ENCODE peak calls at places on chromosome 2, in four cellular contexts. U, T, O and P are unnamed samples. For H3K4me1, the result is how much of the 10 kb centered on the place peaks cover.

GRCh38 chr2:9772999-9773904 is 70.0 kb upstream of the TAF1B start:
- DNase-seq in U (no peak), T (no peak), O (no peak), P (no peak)

GRCh38 chr2:68463287-68463877 is 3.7 kb downstream of the FBXO48 start:
- DNase-seq in U (no peak), T (peak), O (peak), P (no peak)

GRCh38 chr2:201827621-201828020 is 21.3 kb downstream of the CDK15 start:
- DNase-seq in U (no peak), T (no peak), O (no peak), P (no peak)

GRCh38 chr2:71861186-71862160 is 286.2 kb downstream of the CYP26B1 start:
- DNase-seq in U (no peak), T (no peak), O (no peak), P (no peak)

GRCh38 chr2:219560037-219560892 is 11.1 kb downstream of the OBSL1 start:
- DNase-seq in U (no peak), T (no peak), O (no peak), P (no peak)

GRCh38 chr2:85754313-85755095 is 713 bp downstream of the ATOH8 start:
- DNase-seq in U (no peak), T (peak), O (peak), P (peak)

GRCh38 chr2:74735544-74735943 is 81.5 kb downstream of the SEMA4F start:
- DNase-seq in U (no peak), T (no peak), O (no peak), P (no peak)

GRCh38 chr2:180006781-180007579 is at the start of gene CWC22:
- DNase-seq in U (peak), T (peak), O (peak), P (peak)

GRCh38 chr2:28956890-28957289 is 24.2 kb upstream of the TOGARAM2 start:
- DNase-seq in U (no peak), T (no peak), O (peak), P (no peak)

GRCh38 chr2:205914736-205915510 is 171.1 kb downstream of the INO80D start:
- DNase-seq in U (no peak), T (no peak), O (no peak), P (no peak)

GRCh38 chr2:217798743-217799552 is 203.8 kb downstream of the TNS1 start:
- DNase-seq in U (no peak), T (no peak), O (no peak), P (peak)

GRCh38 chr2:176083796-176084261 is at the start of gene EVX2:
- DNase-seq in U (no peak), T (no peak), O (no peak), P (no peak)

GRCh38 chr2:68737717-68738116 is 3.1 kb downstream of the ARHGAP25 start:
- DNase-seq in U (no peak), T (no peak), O (peak), P (no peak)

GRCh38 chr2:136327162-136327852 is 209.4 kb upstream of the CXCR4 start:
- DNase-seq in U (no peak), T (peak), O (peak), P (no peak)

GRCh38 chr2:63843791-63844190 is 2.1 kb downstream of the UGP2 start:
- DNase-seq in U (no peak), T (no peak), O (no peak), P (no peak)
- H3K4me3 ChIP-seq in U (no peak), T (peak), O (peak), P (peak)

DNA sequence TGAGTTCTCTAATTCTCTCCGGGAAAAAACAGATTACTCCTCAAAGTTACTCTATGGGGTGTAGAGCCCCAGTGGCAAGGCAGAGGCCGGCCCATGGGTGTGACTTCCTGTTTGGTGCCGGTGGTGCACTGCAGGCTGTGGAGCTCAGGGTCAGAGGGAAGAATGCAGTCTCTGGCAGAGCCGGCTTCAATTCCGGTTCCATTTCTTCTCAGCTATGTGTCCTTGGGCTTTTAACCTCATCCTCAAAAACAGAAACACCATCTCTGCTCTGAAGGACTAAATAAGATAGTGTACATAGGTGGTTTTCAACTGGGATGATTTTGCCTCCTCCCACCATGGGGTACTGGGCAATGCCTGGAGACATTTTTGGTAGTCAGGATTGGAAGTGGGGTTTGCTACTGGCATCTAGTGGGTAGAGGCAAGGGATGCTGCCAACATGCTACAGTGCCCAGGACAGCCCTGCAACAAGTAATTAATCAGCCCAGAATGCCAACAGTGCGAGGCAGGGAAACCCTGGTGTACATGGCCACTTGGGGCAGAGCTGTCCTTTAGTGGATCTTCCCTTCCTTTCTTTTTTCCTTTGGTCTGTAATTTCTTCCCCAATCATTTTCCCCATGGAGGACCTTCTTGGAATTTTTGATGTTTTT is 81.2 kb downstream of the INSIG2 start:
- DNase-seq in U (peak), T (no peak), O (no peak), P (peak)
- TF ChIP-seq CTCF in U (no peak), T (no peak), O (no peak), P (no peak)

DNA sequence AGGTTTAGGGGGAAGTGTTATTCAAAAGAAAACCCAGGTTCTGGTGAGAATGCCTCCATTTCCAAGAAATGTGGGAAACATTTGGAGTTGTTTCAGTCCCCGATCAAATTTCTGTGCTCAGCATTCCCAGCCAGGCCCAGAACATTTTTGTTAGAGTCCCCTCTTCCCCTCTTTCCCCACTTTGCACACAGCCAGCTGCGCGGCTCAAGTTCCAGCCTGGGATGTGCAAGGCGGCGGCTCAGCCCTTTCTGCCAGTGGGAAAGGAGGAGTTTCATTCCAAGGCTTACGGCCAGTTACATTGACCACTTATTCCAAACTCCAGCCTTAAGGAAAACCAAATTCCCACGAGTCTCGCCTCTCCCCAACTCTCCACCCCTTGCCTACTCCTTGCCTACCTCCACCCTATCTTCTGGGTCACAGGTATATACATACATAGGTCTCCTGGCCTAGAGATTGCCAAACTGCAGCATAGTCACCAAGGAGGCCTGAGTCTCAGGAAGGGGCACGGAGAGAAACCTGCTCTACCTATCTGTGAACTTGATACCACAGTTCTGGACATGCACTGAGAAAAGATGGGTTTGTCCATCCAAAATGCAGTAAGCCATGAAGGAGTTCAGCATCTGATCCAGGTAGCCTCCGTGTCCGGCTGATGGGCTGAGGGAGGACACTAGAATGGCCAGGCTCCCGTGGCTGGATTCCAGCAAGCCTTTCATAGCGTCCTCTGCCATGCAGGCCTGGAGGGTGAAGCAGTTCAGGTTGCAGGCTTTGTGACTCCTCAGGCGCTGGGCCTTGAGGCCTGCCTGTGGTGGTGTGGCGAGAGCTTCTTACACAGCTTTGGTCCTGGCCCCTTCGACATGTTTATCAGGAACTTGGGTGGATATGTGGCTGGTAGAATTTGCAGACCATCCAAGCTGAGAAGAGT is 154.5 kb downstream of the ZFP36L2 start:
- DNase-seq in U (no peak), T (no peak), O (no peak), P (peak)
- H3K4me1 ChIP-seq in U (half or more), T (under half), O (under half), P (half or more)

DNA sequence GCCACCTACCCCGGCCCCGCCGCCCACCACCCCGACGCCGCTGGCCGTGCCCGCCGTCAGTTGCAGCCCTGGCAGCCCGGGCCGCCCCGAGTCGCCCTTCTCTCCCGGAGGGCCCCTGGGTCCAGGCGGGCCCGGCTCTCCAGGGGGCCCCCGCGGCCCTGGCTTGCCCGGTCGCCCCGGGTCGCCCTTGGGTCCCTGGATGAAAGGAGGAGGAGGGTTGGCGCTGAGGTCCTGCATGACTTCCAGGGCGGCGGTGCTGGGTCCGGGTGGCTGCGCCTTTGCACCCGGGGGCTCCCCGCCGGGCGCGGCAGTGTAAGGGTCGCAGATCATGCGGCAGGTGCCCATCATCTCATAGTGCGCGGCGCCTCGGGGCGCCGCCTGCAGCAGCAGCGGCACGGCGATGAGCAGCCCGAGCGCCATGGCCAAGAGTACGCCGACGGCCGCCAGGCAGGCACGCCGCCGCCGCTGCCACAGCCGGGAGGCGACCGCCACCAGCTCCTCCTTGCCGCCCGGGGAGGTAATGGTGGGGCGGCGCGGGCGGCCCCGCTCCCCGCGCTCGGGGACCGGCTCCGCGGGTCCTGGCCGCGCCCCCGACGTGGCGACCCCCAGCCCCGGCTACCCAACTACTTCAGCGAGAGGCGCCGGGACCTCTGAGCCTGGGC is 570 bp downstream of the C1QL2 start:
- DNase-seq in U (no peak), T (no peak), O (no peak), P (no peak)
- H3K4me3 ChIP-seq in U (no peak), T (no peak), O (peak), P (peak)

DNA sequence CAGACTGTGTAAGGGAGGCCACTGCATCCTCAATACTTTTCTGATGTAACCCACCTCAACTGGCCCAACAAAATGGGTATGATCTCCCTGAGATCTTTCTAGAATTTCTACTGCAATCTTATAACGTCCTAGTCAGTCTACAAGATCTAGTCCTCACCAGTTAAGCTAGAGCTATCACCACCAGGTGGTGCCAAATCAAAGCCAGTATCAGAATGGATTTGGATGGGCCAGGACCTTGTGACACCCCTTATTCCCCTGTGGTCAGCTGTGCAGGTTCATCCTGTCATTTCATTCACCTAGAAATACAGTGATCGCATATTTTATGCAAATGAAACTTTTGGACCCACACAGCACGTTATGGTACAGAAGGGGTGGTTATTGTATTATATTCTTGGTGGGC is 90.3 kb downstream of the OLA1 start:
- DNase-seq in U (no peak), T (peak), O (peak), P (no peak)
- TF ChIP-seq CTCF in U (no peak), T (peak), O (peak), P (peak)